ENCODE peak calls at places on chromosomes 5 and 9, in seven cellular contexts. N is HepG2, V is suprapubic skin, P is SK-N-SH, I is esophagus muscularis mucosa, L is A549, H is upper lobe of left lung. A is an unnamed sample.

GRCh38 chr5:135309391-135310327 is 89.4 kb downstream of the MACROH2A1 start:
- DNase-seq in V (no peak), I (no peak), H (no peak), N (no peak), L (no peak), P (no peak), A (no peak)

GRCh38 chr5:123937230-123937629 is 425.3 kb downstream of the CSNK1G3 start:
- DNase-seq in P (peak; percentile 26), L (no peak), I (no peak), H (no peak), N (peak; percentile 65), V (no peak), A (no peak)

GRCh38 chr9:93205045-93205768 is 21.3 kb downstream of the WNK2 start:
- DNase-seq in L (no peak), H (peak; percentile 60), I (no peak), V (no peak), P (peak; percentile 86), N (peak; percentile 48), A (no peak)

GRCh38 chr5:143931389-143931984 is 119.5 kb downstream of the HMHB1 start:
- DNase-seq in L (no peak), H (no peak), V (no peak), N (no peak), P (no peak), I (no peak), A (no peak)

GRCh38 chr5:150779397-150780179 is 1.0 kb downstream of the SMIM3 start:
- DNase-seq in P (no peak), V (no peak), I (no peak), L (no peak), H (no peak), N (no peak), A (peak; percentile 21)

GRCh38 chr9:137582286-137582860 is 3.6 kb upstream of the DPH7 start:
- DNase-seq in L (no peak), H (peak; percentile 52), P (peak; percentile 50), V (no peak), I (no peak), N (no peak), A (no peak)

GRCh38 chr5:56128166-56128565 is 105.0 kb downstream of the ANKRD55 start:
- DNase-seq in N (no peak), I (no peak), P (no peak), H (no peak), L (no peak), V (no peak), A (no peak)

GRCh38 chr5:11214851-11215250 is 453.8 kb upstream of the DAP start:
- DNase-seq in I (no peak), L (no peak), V (no peak), P (no peak), N (no peak), H (no peak), A (no peak)

GRCh38 chr5:126851441-126852103 is 74.6 kb downstream of the LMNB1 start:
- DNase-seq in V (no peak), N (no peak), I (peak; percentile 92), L (no peak), H (no peak), P (no peak), A (no peak)

GRCh38 chr5:159971038-159971437 is 37.9 kb upstream of the TTC1 start:
- DNase-seq in H (no peak), I (no peak), N (no peak), L (no peak), V (no peak), P (no peak), A (no peak)

GRCh38 chr5:80554646-80555045 is 15.4 kb downstream of the ANKRD34B start:
- DNase-seq in V (no peak), L (no peak), P (no peak), N (no peak), I (no peak), H (no peak), A (no peak)

GRCh38 chr5:89275206-89275605 is 392.2 kb upstream of the MEF2C start:
- DNase-seq in H (no peak), N (no peak), I (no peak), V (no peak), L (no peak), P (no peak), A (no peak)

GRCh38 chr9:2317591-2317990 is 302.4 kb downstream of the SMARCA2 start:
- DNase-seq in V (no peak), P (no peak), H (no peak), L (no peak), I (peak; percentile 34), N (no peak), A (no peak)

GRCh38 chr9:134629061-134629585 is 12.5 kb upstream of the COL5A1 start:
- DNase-seq in N (no peak), I (no peak), L (no peak), V (peak; percentile 67), H (peak; percentile 67), P (no peak), A (no peak)

GRCh38 chr5:123099514-123100151 is 10.6 kb downstream of the PRDM6 start:
- DNase-seq in N (no peak), L (peak; percentile 66), V (no peak), H (peak; percentile 88), P (peak; percentile 88), I (no peak), A (no peak)

GRCh38 chr5:98121036-98121936 is 652.2 kb upstream of the RGMB start:
- DNase-seq in P (no peak), H (peak; percentile 15), V (no peak), I (no peak), N (peak; percentile 4), L (no peak), A (no peak)

GRCh38 chr9:33510264-33511183 is 13.5 kb upstream of the ANKRD18B start:
- DNase-seq in P (peak; percentile 77), I (peak; percentile 91), V (peak; percentile 82), H (peak; percentile 93), L (peak; percentile 51), N (no peak), A (peak; percentile 39)

GRCh38 chr5:137075163-137075970 is 423.8 kb downstream of the SPOCK1 start:
- DNase-seq in H (peak; percentile 22), N (peak; percentile 69), L (peak; percentile 82), P (peak; percentile 77), I (no peak), V (no peak), A (peak; percentile 74)

GRCh38 chr5:134714537-134714936 is 23.8 kb upstream of the CAMLG start:
- DNase-seq in I (no peak), H (no peak), N (no peak), L (no peak), V (no peak), P (no peak), A (no peak)

GRCh38 chr9:132800038-132800648 is 77.9 kb downstream of the AK8 start:
- DNase-seq in N (peak; percentile 54), P (peak; percentile 85), H (peak; percentile 88), V (no peak), L (peak; percentile 51), I (no peak), A (peak; percentile 77)

GRCh38 chr5:6714221-6715041 is 1.2 kb downstream of the TENT4A start:
- DNase-seq in V (no peak), L (peak; percentile 38), I (peak; percentile 86), N (no peak), P (peak; percentile 78), H (peak; percentile 91), A (no peak)

GRCh38 chr9:133154097-133154989 is 9.4 kb downstream of the GBGT1 start:
- DNase-seq in I (no peak), H (no peak), V (no peak), P (peak; percentile 15), L (no peak), N (no peak), A (no peak)

GRCh38 chr9:109035684-109036423 is 22.6 kb upstream of the CTNNAL1 start:
- DNase-seq in H (no peak), L (peak; percentile 50), N (peak; percentile 90), P (no peak), V (no peak), I (no peak), A (no peak)
- TF ChIP-seq EP300 in H (no peak), L (peak; percentile 87), N (no peak), P (peak; percentile 91), V (no peak), I (no peak), A (no peak)

GRCh38 chr9:114179516-114179915 is 24.2 kb downstream of the COL27A1 start:
- DNase-seq in N (no peak), P (no peak), V (no peak), L (no peak), I (no peak), H (no peak), A (no peak)
- H3K4me1 ChIP-seq in N (peaks cover 55% of the 10 kb centered on the region), P (peaks cover 59% of the 10 kb centered on the region), V (peaks cover 43% of the 10 kb centered on the region), L (peaks cover 28% of the 10 kb centered on the region), I (peaks cover 70% of the 10 kb centered on the region), H (peaks cover 6% of the 10 kb centered on the region), A (peaks cover 39% of the 10 kb centered on the region)

DNA sequence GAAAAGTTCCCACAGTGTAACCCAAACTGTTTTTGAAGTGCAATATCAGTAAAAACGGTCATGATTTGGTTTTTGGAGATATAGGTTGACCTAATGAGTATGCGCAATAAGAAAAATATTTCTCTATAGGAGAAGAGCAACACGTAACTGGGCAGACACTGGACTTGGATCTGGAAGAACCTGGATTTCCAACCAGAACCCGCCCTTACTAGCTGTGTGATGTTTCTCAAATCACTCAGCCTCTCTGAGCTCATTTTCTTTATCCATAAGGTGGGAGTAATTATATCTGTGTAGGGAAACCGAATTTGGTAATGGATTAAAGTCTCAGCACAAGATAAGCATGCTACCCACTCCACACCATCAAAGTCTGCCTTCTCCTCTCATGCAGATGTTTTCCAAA is 169.1 kb downstream of the COL23A1 start:
- DNase-seq in V (no peak), N (no peak), I (no peak), L (no peak), P (no peak), H (no peak), A (no peak)
- H3K27ac ChIP-seq in V (no peak overlapping the region), N (no peak overlapping the region), I (no peak overlapping the region), L (no peak overlapping the region), P (no peak overlapping the region), H (no peak overlapping the region), A (no peak overlapping the region)

DNA sequence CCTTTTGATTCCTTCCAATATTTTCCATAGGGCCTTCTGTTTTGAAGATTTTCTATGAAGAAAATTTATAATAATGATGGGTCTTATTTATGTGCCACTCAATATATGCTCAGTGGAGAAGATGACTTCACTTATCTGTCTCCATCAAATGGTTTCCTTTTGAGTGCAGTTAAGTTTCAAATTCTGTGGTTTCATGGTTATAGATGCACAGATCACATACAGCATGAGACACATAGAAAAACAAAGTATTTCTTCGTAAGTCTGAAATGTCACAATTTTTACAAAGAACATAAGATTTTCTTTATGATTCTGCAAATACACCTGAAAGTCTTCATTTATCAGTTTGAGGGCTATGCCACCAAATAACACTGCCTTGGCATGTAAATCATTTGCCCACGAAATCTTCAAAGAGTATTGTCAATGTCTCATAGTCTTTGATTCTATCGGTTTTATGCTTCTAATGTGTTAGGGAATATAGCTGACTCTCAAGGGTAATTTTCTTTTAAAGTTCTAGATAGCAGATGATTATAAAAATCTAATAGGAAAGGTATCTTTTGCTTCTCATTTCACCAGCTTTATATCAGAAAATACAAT is 14.1 kb downstream of the CFAP95 start:
- DNase-seq in N (no peak), P (no peak), L (no peak), I (no peak), H (no peak), V (no peak), A (no peak)
- TF ChIP-seq EP300 in N (no peak), P (no peak), L (no peak), I (no peak), H (no peak), V (no peak), A (no peak)

DNA sequence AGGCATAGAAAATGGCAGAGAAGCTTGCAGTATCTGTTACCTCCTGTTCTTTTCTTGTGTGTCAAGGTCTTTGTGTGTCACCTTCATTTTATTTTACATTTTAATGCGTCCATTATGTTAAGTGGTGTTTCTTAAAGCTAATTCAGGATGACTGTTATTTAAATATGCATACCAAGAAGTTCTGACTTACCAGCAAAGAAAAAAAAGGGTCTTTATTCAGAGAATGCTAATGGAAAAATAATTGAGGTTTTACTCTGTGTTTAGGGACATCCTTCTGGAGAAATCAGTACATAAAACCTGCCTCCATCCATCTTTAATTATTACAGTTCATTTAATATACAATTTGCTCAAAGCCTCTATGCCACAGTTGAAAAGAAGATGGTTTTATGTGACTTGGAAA is 52.4 kb downstream of the STK32A start:
- DNase-seq in L (no peak), P (no peak), N (no peak), I (no peak), H (no peak), V (no peak), A (no peak)
- H3K4me1 ChIP-seq in L (no peaks in the 10 kb centered on the region), P (no peaks in the 10 kb centered on the region), N (no peaks in the 10 kb centered on the region), I (no peaks in the 10 kb centered on the region), H (no peaks in the 10 kb centered on the region), V (no peaks in the 10 kb centered on the region), A (no peaks in the 10 kb centered on the region)